ENCODE peak calls at places on chromosomes 12 and 14, in four cellular contexts. M is lower leg skin, S is HepG2, K is uterus. B is an unnamed sample.

GRCh38 chr12:123860369-123860768 is 98.3 kb downstream of the DNAH10 start:
- DNase-seq in M (no peak), S (no peak), K (no peak), B (no peak)

GRCh38 chr14:68884031-68885030 is 91.5 kb upstream of the ZFP36L1 start:
- DNase-seq in M (no peak), S (peak; percentile 44), K (peak; percentile 68), B (peak; percentile 71)

GRCh38 chr14:100289916-100290606 is 16.2 kb downstream of the SLC25A29 start:
- DNase-seq in M (peak; percentile 76), S (no peak), K (no peak), B (peak; percentile 72)

GRCh38 chr12:97312570-97313135 is 150.0 kb upstream of the RMST start:
- DNase-seq in M (no peak), S (no peak), K (no peak), B (no peak)

GRCh38 chr12:68067762-68068376 is 78.6 kb downstream of the IFNG-AS1 start:
- DNase-seq in M (no peak), S (peak; percentile 11), K (no peak), B (no peak)

GRCh38 chr12:121590476-121591143 is 9.8 kb upstream of the KDM2B start:
- DNase-seq in M (no peak), S (peak; percentile 58), K (peak; percentile 30), B (no peak)

GRCh38 chr12:16520328-16520727 is 85.6 kb downstream of the LMO3 start:
- DNase-seq in M (no peak), S (no peak), K (no peak), B (no peak)

GRCh38 chr12:122726056-122726558 is 4.5 kb downstream of the HCAR1 start:
- DNase-seq in M (no peak), S (peak; percentile 69), K (no peak), B (no peak)

GRCh38 chr12:123085730-123086487 is 65.0 kb downstream of the PITPNM2 start:
- DNase-seq in M (no peak), S (peak; percentile 68), K (peak; percentile 47), B (no peak)

GRCh38 chr12:105393586-105393985 is 63.1 kb downstream of the C12orf75 start:
- DNase-seq in M (no peak), S (no peak), K (no peak), B (no peak)

GRCh38 chr12:21577516-21577915 is 27.1 kb downstream of the GYS2 start:
- DNase-seq in M (no peak), S (no peak), K (no peak), B (no peak)

GRCh38 chr14:74653386-74654138 is 41.5 kb upstream of the LTBP2 start:
- DNase-seq in M (peak; percentile 67), S (no peak), K (no peak), B (no peak)

GRCh38 chr12:12722351-12723146 is 5.4 kb downstream of the CDKN1B start:
- DNase-seq in M (no peak), S (no peak), K (no peak), B (no peak)

GRCh38 chr14:105255021-105255507 is 6.7 kb downstream of the BTBD6 start:
- DNase-seq in M (no peak), S (no peak), K (no peak), B (no peak)

GRCh38 chr12:100153131-100153530 is 10.5 kb upstream of the BLTP3B start:
- DNase-seq in M (no peak), S (no peak), K (no peak), B (no peak)
- H3K4me3 ChIP-seq in M (no peak overlapping the region), S (no peak overlapping the region), K (no peak overlapping the region), B (no peak overlapping the region)

DNA sequence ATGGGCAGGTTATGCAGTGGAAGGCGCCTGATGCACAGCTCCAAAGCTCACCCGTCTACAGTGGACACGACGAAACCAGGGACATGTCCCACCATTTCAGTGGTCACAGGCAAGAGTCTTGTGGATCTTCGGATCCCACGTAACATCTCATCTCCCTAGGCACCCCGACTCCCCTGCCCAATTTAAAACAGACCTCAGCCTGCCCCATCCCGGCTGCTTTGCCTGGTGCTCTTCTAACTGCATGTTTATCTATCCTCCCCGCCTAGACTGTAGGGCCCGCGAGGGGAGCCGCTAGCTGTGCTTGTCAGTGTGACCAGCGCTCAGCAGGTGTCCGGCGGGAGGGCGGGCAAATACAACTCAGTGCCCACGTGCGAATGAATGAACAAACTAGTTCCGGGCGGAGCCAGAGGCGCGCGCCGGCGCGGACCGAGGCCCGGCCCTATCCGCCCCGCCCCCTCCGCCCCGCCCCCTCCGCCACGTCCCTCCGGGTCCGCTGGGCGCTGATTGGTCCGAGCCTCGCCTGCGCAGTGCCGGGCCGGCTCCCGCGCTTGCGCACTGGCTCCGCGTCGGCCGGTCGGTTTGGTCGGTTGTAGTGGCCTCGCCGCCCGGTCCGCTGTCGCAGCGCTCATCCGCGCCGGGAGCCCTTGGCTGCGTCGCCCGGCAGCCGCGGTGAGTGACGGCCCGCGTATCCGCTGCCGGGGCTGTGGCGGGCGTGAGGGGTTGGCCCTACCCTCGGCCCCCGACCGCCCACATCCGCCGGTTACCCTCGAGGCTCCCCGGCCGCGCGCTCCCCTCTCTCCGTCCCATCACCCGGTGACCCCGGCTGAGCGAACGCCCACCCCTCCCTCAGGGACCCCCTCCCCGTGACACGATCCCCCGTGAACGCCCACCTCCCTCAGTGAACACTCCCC is 60.1 kb downstream of the DDX51 start:
- DNase-seq in M (peak; percentile 98), S (peak; percentile 91), K (peak; percentile 87), B (peak; percentile 92)
- TF ChIP-seq POLR2A in M (no peak), S (peak; percentile 83), K (peak; percentile 95), B (no peak)

DNA sequence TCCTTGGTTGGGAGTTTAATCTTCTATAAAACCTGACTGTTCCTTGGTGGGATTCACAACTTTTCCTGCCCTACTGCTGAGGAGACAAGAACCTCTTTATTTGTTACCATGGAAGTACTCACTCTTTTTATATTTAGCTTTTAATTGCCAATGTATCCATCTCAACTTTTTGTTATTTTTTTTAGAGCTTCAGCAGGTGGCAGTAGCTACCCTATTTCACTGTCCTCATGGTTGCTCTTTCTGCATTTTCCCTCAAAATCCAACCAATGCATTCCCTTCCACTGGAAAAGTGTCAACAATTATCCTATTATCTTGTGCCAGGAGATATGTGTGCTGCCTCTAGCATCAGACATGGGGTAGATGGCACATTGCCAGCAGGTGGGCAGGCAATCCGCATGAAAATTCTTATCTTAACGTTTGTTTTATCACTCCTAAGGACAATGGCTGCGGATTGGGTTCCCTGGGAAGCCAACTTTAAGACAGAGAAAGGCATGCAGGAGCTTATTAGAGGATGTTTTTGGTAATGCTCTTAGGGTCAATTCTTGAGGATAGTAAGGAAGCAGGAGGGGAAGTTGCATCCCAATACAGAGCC is 406.4 kb downstream of the SNAPC1 start:
- DNase-seq in M (no peak), S (no peak), K (no peak), B (no peak)
- TF ChIP-seq CTCF in M (no peak), S (no peak), K (no peak), B (no peak)

DNA sequence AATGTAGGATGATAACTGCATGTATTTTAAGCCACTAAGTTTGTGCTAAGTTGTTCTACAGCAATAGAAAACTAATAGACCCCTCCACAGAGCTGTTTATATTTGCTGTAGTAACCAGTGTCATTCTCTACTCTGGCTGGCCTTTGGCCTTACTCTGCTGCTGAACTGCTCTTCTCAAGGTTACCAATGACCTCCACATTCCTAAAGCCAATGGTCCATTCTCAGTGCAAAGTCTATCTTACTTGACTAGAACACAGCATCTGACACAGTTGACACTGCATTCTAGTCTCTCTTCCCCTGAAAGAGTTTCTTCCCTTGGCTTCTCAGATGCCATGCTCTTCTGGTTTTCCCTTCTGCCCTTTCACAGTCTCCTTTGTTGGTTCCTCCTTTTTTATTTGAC is 154.8 kb upstream of the CRY1 start:
- DNase-seq in M (no peak), S (peak; percentile 40), K (no peak), B (no peak)
- H3K4me3 ChIP-seq in M (no peak overlapping the region), S (no peak overlapping the region), K (no peak overlapping the region), B (no peak overlapping the region)

DNA sequence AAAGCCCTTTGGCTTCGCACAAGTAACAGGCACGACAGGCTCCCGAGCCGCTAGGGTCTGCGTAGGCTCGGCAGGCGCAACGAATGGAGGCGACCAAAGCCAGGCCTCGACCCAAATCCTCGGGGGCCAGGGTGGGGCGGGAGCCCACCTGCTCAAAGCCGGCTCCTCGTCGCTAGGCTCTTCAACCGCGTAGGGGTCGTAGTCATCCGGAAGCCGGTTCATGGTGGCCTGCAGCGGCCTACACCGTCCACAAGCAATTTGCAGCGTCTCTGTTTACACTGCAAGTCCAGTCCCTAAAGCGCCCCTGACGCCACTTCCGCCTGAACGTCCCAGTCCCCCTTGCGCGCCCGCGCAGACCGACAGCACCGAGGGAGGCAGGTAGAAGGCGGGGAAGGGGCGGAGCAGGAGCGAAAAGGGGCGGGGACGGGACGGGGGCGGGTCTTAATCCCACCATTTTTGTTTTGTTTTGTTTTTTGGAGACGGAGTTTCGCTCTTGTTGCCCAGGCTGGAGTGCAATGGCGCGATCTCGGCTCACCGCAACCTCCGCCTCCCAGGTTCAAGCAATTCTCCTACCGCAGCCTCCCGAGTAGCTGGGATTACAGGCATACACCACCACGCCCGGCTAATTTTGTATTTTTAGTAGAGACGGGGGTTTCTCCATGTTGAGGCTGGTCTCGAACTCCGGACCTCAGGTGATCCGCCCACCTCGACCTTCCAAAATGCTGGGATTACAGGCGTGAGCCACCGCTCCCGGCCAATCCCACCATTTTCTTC is at the start of gene EAPP:
- DNase-seq in M (peak; percentile 99), S (peak; percentile 100), K (peak; percentile 98), B (peak; percentile 99)
- TF ChIP-seq POLR2A in M (peak; percentile 79), S (peak; percentile 99), K (peak; percentile 94), B (peak; percentile 74)

GRCh38 chr14:51182166-51182565 is 57.9 kb upstream of the TMX1 start:
- DNase-seq in M (no peak), S (no peak), K (no peak), B (no peak)
- TF ChIP-seq CTCF in M (no peak), S (no peak), K (no peak), B (no peak)